ENCODE peak calls at places on chromosomes 3 and 15, in six cellular contexts. M is A673; T is uterus; C is left lung; L is HepG2; G is naive thymus-derived CD4-positive, alpha-beta T cell. N is an unnamed sample. For H3K4me1, the result is how much of the 10 kb centered on the place peaks cover.

GRCh38 chr15:38002883-38003477 is 68.5 kb downstream of the TMCO5A start:
- DNase-seq in M (peak), T (no peak), C (peak), L (peak), G (no peak), N (peak)

GRCh38 chr3:124812291-124813265 is 74.6 kb downstream of the ITGB5 start:
- DNase-seq in M (peak), T (peak), C (peak), L (peak), G (no peak), N (peak)

GRCh38 chr15:31268108-31268501 is 58.5 kb upstream of the KLF13 start:
- DNase-seq in M (no peak), T (no peak), C (peak), L (no peak), G (no peak), N (peak)

GRCh38 chr3:195270350-195271115 is 426 bp downstream of the XXYLT1 start:
- DNase-seq in M (peak), T (no peak), C (peak), L (peak), G (peak), N (peak)

GRCh38 chr3:190077646-190078045 is 43.1 kb downstream of the P3H2 start:
- DNase-seq in M (no peak), T (no peak), C (no peak), L (no peak), G (no peak), N (no peak)

GRCh38 chr15:67240235-67241131 is 14.0 kb downstream of the AAGAB start:
- DNase-seq in M (no peak), T (no peak), C (no peak), L (peak), G (no peak), N (peak)

GRCh38 chr15:99099661-99100060 is 5.2 kb upstream of the SYNM start:
- DNase-seq in M (no peak), T (no peak), C (no peak), L (no peak), G (no peak), N (no peak)

GRCh38 chr3:129505341-129505740 is 23.1 kb upstream of the RHO start:
- DNase-seq in M (no peak), T (no peak), C (no peak), L (no peak), G (no peak), N (no peak)

GRCh38 chr3:42014443-42014945 is 52.6 kb upstream of the ULK4 start:
- DNase-seq in M (no peak), T (no peak), C (no peak), L (no peak), G (no peak), N (peak)

GRCh38 chr3:45832691-45833090 is 9.2 kb downstream of the LZTFL1 start:
- DNase-seq in M (no peak), T (no peak), C (no peak), L (no peak), G (no peak), N (peak)

GRCh38 chr3:117150628-117151027 is 441.0 kb downstream of the TUSC7 start:
- DNase-seq in M (no peak), T (no peak), C (no peak), L (no peak), G (no peak), N (no peak)

GRCh38 chr3:156433138-156433537 is 121.8 kb downstream of the SSR3 start:
- DNase-seq in M (no peak), T (no peak), C (no peak), L (no peak), G (no peak), N (no peak)

GRCh38 chr15:29925227-29926082 is 103.2 kb upstream of the TJP1 start:
- DNase-seq in M (peak), T (peak), C (peak), L (peak), G (no peak), N (peak)

GRCh38 chr3:106006001-106006400 is 137.2 kb upstream of the CBLB start:
- DNase-seq in M (no peak), T (no peak), C (no peak), L (no peak), G (no peak), N (no peak)

GRCh38 chr3:32383136-32383711 is 8.4 kb upstream of the CMTM7 start:
- DNase-seq in M (no peak), T (no peak), C (no peak), L (no peak), G (no peak), N (no peak)

GRCh38 chr3:112327371-112327951 is 5.5 kb upstream of the CD200 start:
- DNase-seq in M (peak), T (no peak), C (no peak), L (peak), G (peak), N (peak)

GRCh38 chr3:53049987-53050386 is 4.1 kb upstream of the SFMBT1 start:
- DNase-seq in M (no peak), T (no peak), C (no peak), L (no peak), G (no peak), N (no peak)

GRCh38 chr3:36866358-36866757 is 78.5 kb downstream of the TRANK1 start:
- DNase-seq in M (peak), T (no peak), C (no peak), L (no peak), G (no peak), N (no peak)

GRCh38 chr15:55407949-55408766 is at the start of the genes CCPG1 and PIERCE2:
- DNase-seq in M (peak), T (peak), C (peak), L (peak), G (peak), N (peak)

GRCh38 chr3:141402476-141403171 is 34.3 kb downstream of the ZBTB38 start:
- DNase-seq in M (peak), T (peak), C (peak), L (peak), G (peak), N (peak)

GRCh38 chr15:60673918-60674558 is 195.1 kb upstream of the ICE2 start:
- DNase-seq in M (peak), T (peak), C (peak), L (peak), G (no peak), N (peak)

GRCh38 chr15:36325206-36325605 is 254.2 kb upstream of the CDIN1 start:
- DNase-seq in M (no peak), T (no peak), C (no peak), L (no peak), G (no peak), N (no peak)

GRCh38 chr15:78666010-78666409 is 25.0 kb upstream of the CHRNB4 start:
- DNase-seq in M (no peak), T (no peak), C (no peak), L (no peak), G (no peak), N (no peak)

GRCh38 chr15:49863431-49864205 is 242.8 kb downstream of the DTWD1 start:
- DNase-seq in M (no peak), T (no peak), C (no peak), L (no peak), G (no peak), N (no peak)

GRCh38 chr3:32956750-32957570 is 5.5 kb downstream of the CCR4 start:
- DNase-seq in M (no peak), T (no peak), C (no peak), L (no peak), G (no peak), N (no peak)

GRCh38 chr3:151085227-151085888 is at the start of gene MED12L:
- DNase-seq in M (peak), T (peak), C (peak), L (peak), G (peak), N (peak)

GRCh38 chr15:83108266-83109219 is 1.1 kb downstream of the TM6SF1 start:
- DNase-seq in M (peak), T (peak), C (peak), L (no peak), G (no peak), N (no peak)

GRCh38 chr15:34942363-34942762 is 27.2 kb downstream of the AQR start:
- DNase-seq in M (no peak), T (no peak), C (no peak), L (no peak), G (no peak), N (no peak)

GRCh38 chr3:112499328-112499727 is at the start of gene BTLA:
- DNase-seq in M (no peak), T (no peak), C (no peak), L (no peak), G (peak), N (peak)

GRCh38 chr3:48222616-48223513 is at the start of gene CAMP:
- DNase-seq in M (no peak), T (no peak), C (peak), L (peak), G (no peak), N (no peak)

GRCh38 chr3:89340431-89340830 is 233.0 kb downstream of the EPHA3 start:
- DNase-seq in M (no peak), T (no peak), C (no peak), L (no peak), G (no peak), N (no peak)

GRCh38 chr3:24550588-24550987 is 55.9 kb upstream of the THRB start:
- DNase-seq in M (no peak), T (no peak), C (no peak), L (no peak), G (no peak), N (no peak)

GRCh38 chr3:127325630-127325961 is 37.8 kb upstream of the PRR20G start:
- DNase-seq in M (no peak), T (no peak), C (no peak), L (no peak), G (no peak), N (no peak)

GRCh38 chr3:69993747-69994146 is 5.8 kb upstream of the SAMMSON start:
- DNase-seq in M (no peak), T (no peak), C (no peak), L (no peak), G (no peak), N (no peak)

GRCh38 chr3:16885588-16885903 is 791 bp downstream of the PLCL2 start:
- DNase-seq in M (no peak), T (no peak), C (no peak), L (no peak), G (peak), N (peak)

GRCh38 chr3:178562869-178563232 is 26.6 kb downstream of the KCNMB2 start:
- DNase-seq in M (no peak), T (no peak), C (no peak), L (no peak), G (no peak), N (no peak)

GRCh38 chr15:38991126-38991525 is 426.5 kb upstream of the RASGRP1 start:
- DNase-seq in M (peak), T (no peak), C (no peak), L (peak), G (no peak), N (peak)

GRCh38 chr15:99057697-99058420 is 47.0 kb upstream of the SYNM start:
- DNase-seq in M (no peak), T (no peak), C (no peak), L (no peak), G (no peak), N (no peak)

GRCh38 chr3:191379473-191379872 is 49.1 kb upstream of the UTS2B start:
- DNase-seq in M (no peak), T (no peak), C (no peak), L (no peak), G (no peak), N (no peak)
- H3K4me1 ChIP-seq in M (under half), T (under half), C (under half), L (under half), G (under half), N (under half)

DNA sequence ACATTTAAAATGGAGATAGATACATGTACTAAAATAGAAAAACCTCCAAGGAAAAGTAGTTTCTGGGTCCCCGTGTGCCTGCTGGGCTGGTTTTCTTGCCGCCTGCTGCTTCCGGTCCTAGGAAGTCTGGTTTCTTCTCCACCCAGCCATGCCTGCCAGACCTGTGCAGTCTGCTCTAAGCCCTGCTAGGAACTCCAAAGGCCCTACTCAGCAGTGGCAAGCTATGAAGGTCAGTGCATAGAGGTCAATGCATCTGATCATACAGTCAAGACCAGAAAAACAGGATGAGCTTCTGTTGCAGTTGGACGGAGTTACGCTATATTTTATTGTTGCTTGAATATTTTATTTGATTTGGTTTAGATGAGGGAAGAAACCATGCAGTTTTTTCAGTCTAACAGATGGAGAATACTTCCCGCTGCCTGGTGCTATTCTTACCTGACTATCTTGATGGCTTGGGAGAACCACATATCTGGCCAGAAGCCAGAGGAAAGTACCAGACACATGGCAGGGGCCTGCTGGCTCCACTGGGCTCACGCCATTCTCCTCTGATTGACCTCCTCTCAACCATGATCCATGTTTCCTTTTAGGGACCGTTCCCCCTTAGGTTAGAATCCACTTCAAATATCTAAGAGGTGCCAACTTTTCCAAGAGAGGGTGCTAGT is 226.8 kb upstream of the ST8SIA2 start:
- DNase-seq in M (no peak), T (no peak), C (no peak), L (no peak), G (no peak), N (no peak)
- H3K27ac ChIP-seq in M (no peak), T (no peak), C (no peak), L (no peak), G (no peak), N (no peak)

GRCh38 chr3:149751551-149751950 is 738 bp downstream of the COMMD2 start:
- DNase-seq in M (no peak), T (no peak), C (no peak), L (no peak), G (no peak), N (peak)
- H3K4me3 ChIP-seq in M (peak), T (peak), C (peak), L (peak), G (peak), N (peak)

GRCh38 chr3:43769471-43770425 is 79.0 kb downstream of the ABHD5 start:
- DNase-seq in M (peak), T (peak), C (peak), L (peak), G (peak), N (peak)

GRCh38 chr3:43766672-43767465 is 76.1 kb downstream of the ABHD5 start:
- DNase-seq in M (peak), T (no peak), C (no peak), L (no peak), G (no peak), N (no peak)

GRCh38 chr3:43770426-43771103 is 79.8 kb downstream of the ABHD5 start:
- DNase-seq in M (no peak), T (peak), C (peak), L (no peak), G (no peak), N (peak)

GRCh38 chr3:43768594-43768993 is 77.9 kb downstream of the ABHD5 start:
- DNase-seq in M (no peak), T (no peak), C (peak), L (no peak), G (no peak), N (no peak)

GRCh38 chr3:43769097-43769470 is 78.3 kb downstream of the ABHD5 start:
- DNase-seq in M (no peak), T (no peak), C (no peak), L (no peak), G (no peak), N (no peak)
- H3K4me1 ChIP-seq in M (under half), T (under half), C (under half), L (under half), G (under half), N (under half)

GRCh38 chr3:15771444-15771843 is 26.3 kb downstream of the ANKRD28 start:
- DNase-seq in M (no peak), T (no peak), C (no peak), L (no peak), G (no peak), N (no peak)

GRCh38 chr3:15769256-15769915 is 28.4 kb downstream of the ANKRD28 start:
- DNase-seq in M (peak), T (no peak), C (no peak), L (no peak), G (no peak), N (no peak)

GRCh38 chr3:15766406-15766805 is 31.4 kb downstream of the ANKRD28 start:
- DNase-seq in M (no peak), T (no peak), C (no peak), L (no peak), G (no peak), N (no peak)

DNA sequence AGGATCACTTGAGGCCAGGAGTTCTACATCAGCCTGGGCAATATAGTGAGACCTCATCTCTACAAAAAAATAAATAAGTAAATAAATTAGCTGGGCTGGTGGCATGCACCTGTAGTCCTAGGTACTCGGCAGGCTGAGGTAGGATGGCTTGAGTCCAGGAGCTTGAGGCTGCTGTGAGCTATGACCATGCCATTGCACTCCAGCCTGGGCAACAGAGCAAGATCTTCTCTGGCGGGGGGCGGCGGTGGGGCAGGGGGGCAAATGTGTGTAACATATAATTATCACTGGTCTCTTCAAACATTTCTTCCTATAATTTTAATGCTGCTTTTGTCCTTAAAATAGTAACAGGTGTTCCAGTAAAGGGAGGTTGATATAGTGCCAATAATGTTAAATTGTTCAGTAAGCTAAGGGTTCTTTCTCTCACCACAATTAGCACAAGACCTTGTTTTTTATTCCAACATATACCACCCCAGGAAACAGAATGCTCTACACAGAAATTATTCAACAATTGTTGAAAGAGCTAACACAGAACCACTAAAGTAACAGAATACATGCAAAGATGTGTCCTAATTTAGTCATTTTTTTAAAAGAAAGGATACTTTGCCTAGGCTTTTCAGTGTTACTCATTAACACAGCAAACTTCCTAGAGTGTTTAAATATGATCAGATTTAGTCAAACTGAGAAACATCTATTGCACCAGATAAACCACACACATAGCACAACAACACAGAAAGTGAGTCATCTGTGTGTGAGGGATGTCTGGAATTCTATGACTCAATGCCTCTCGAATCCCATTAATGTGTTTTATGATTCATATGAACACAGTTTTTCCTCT is 29.1 kb downstream of the ANKRD28 start:
- DNase-seq in M (peak), T (no peak), C (peak), L (peak), G (no peak), N (peak)
- H3K27ac ChIP-seq in M (peak), T (peak), C (peak), L (peak), G (no peak), N (no peak)

GRCh38 chr3:73625124-73625665 is 454 bp upstream of the PDZRN3 start:
- DNase-seq in M (peak), T (peak), C (peak), L (no peak), G (no peak), N (peak)
- H3K4me3 ChIP-seq in M (peak), T (peak), C (peak), L (no peak), G (no peak), N (peak)